ENCODE peak calls at places on chromosomes 4 and X, in nine cellular contexts. S, T, Y, K, N, G, U, H and J are unnamed samples.

GRCh38 chrX:47226071-47226470 is 6.7 kb upstream of the USP11 start:
- DNase-seq in G (no peak), T (no peak), H (no peak), Y (peak), S (no peak), U (no peak), K (no peak), N (no peak), J (no peak)

GRCh38 chrX:152817082-152817744 is 13.3 kb downstream of the CETN2 start:
- DNase-seq in S (peak), T (peak), K (no peak), Y (no peak), U (no peak), N (peak), G (peak), H (peak), J (no peak)

GRCh38 chrX:153692003-153692402 is 4.3 kb downstream of the SLC6A8 start:
- DNase-seq in K (no peak), T (no peak), U (no peak), Y (no peak), S (no peak), G (no peak), N (no peak), H (no peak), J (no peak)

GRCh38 chr4:78602334-78602733 is 50.8 kb downstream of the ANXA3 start:
- DNase-seq in K (no peak), N (no peak), S (no peak), Y (no peak), U (no peak), H (no peak), T (no peak), G (no peak), J (no peak)

GRCh38 chr4:87491436-87491835 is 37.7 kb downstream of the SPARCL1 start:
- DNase-seq in G (no peak), S (no peak), T (no peak), U (no peak), N (no peak), H (no peak), Y (no peak), K (no peak), J (no peak)

GRCh38 chr4:24810016-24810415 is 14.6 kb downstream of the SOD3 start:
- DNase-seq in N (no peak), S (peak), G (no peak), U (no peak), K (no peak), H (no peak), Y (no peak), T (peak), J (no peak)

GRCh38 chr4:61489927-61490326 is 289.8 kb downstream of the ADGRL3 start:
- DNase-seq in S (no peak), T (no peak), U (no peak), G (no peak), N (no peak), H (no peak), Y (no peak), K (no peak), J (no peak)

GRCh38 chr4:54961357-54961975 is 163.9 kb downstream of the KDR start:
- DNase-seq in S (peak), N (no peak), T (no peak), U (no peak), K (peak), Y (no peak), H (peak), G (no peak), J (no peak)

GRCh38 chr4:94870151-94870550 is 112.4 kb downstream of the BMPR1B start:
- DNase-seq in N (no peak), H (no peak), G (peak), S (no peak), Y (no peak), T (no peak), K (no peak), U (no peak), J (no peak)

GRCh38 chr4:147678796-147679549 is 5.0 kb downstream of the PRMT9 start:
- DNase-seq in H (no peak), S (no peak), T (no peak), N (peak), G (peak), U (no peak), Y (no peak), K (no peak), J (no peak)

GRCh38 chr4:65050786-65051185 is 619.5 kb downstream of the EPHA5 start:
- DNase-seq in T (no peak), H (no peak), K (no peak), U (no peak), G (peak), Y (no peak), S (no peak), N (no peak), J (no peak)

GRCh38 chr4:173584506-173584905 is 54.5 kb upstream of the HAND2 start:
- DNase-seq in G (no peak), Y (no peak), U (no peak), T (no peak), S (no peak), K (no peak), H (no peak), N (no peak), J (no peak)

GRCh38 chrX:101595739-101596419 is 21.9 kb downstream of the ARMCX6 start:
- DNase-seq in G (peak), K (peak), S (peak), N (peak), T (peak), U (no peak), Y (no peak), H (peak), J (peak)

GRCh38 chr4:168585168-168586091 is 88.6 kb downstream of the PALLD start:
- DNase-seq in H (peak), T (peak), N (peak), S (peak), K (peak), U (peak), Y (peak), G (peak), J (peak)

GRCh38 chrX:88024022-88024421 is 506.4 kb downstream of the KLHL4 start:
- DNase-seq in T (no peak), N (no peak), K (no peak), G (no peak), H (no peak), Y (no peak), S (no peak), U (no peak), J (no peak)

GRCh38 chrX:19019996-19020395 is 36.1 kb upstream of the PHKA2 start:
- DNase-seq in G (no peak), N (no peak), T (no peak), S (no peak), U (no peak), H (no peak), Y (no peak), K (no peak), J (no peak)

GRCh38 chr4:113835005-113835404 is 73.5 kb upstream of the CAMK2D start:
- DNase-seq in U (no peak), H (no peak), G (no peak), S (peak), Y (no peak), K (no peak), T (no peak), N (no peak), J (no peak)

GRCh38 chr4:54005475-54005874 is 58.9 kb downstream of the CHIC2 start:
- DNase-seq in H (no peak), S (no peak), K (no peak), Y (no peak), N (no peak), G (no peak), U (no peak), T (no peak), J (no peak)

GRCh38 chr4:89995006-89995405 is 100.4 kb downstream of the MMRN1 start:
- DNase-seq in H (no peak), U (no peak), T (no peak), Y (no peak), S (no peak), N (no peak), G (no peak), K (no peak), J (no peak)

GRCh38 chr4:185597532-185598188 is 62.4 kb upstream of the PDLIM3 start:
- DNase-seq in G (peak), H (peak), N (peak), S (peak), K (peak), Y (peak), T (peak), U (peak), J (peak)

GRCh38 chr4:13543648-13544555 is at the start of gene NKX3-2:
- DNase-seq in N (no peak), S (no peak), T (no peak), Y (no peak), K (peak), U (no peak), H (peak), G (no peak), J (peak)

GRCh38 chr4:15001248-15001824 is 945 bp upstream of the CPEB2 start:
- DNase-seq in G (peak), Y (peak), U (peak), T (peak), N (peak), H (peak), S (peak), K (peak), J (peak)

GRCh38 chrX:13927175-13927574 is 102.5 kb downstream of the GEMIN8 start:
- DNase-seq in Y (no peak), U (no peak), S (no peak), H (no peak), T (no peak), G (no peak), K (no peak), N (no peak), J (no peak)

GRCh38 chrX:13923289-13923688 is 106.4 kb upstream of the GPM6B start:
- DNase-seq in Y (no peak), U (no peak), S (no peak), N (no peak), G (no peak), K (no peak), T (no peak), H (no peak), J (no peak)

GRCh38 chrX:13923845-13924244 is 105.8 kb downstream of the GEMIN8 start:
- DNase-seq in S (peak), T (no peak), H (no peak), G (no peak), Y (no peak), N (no peak), K (no peak), U (no peak), J (no peak)
- TF ChIP-seq CTCF in S (peak), T (no peak), H (no peak), G (no peak), Y (no peak), N (no peak), K (no peak), U (no peak), J (no peak)

GRCh38 chr4:107792691-107793090 is 32.0 kb upstream of the SGMS2 start:
- DNase-seq in N (no peak), U (no peak), H (no peak), K (no peak), G (no peak), S (no peak), T (no peak), Y (no peak), J (no peak)
- TF ChIP-seq CTCF in N (no peak), U (no peak), H (no peak), K (no peak), G (no peak), S (no peak), T (no peak), Y (no peak), J (no peak)

GRCh38 chrX:63050225-63050624 is 300.9 kb downstream of the SPIN4 start:
- DNase-seq in Y (no peak), T (no peak), H (no peak), K (peak), N (no peak), S (peak), U (no peak), G (peak), J (no peak)
- TF ChIP-seq CTCF in Y (no peak), T (no peak), H (no peak), K (no peak), N (no peak), S (no peak), U (no peak), G (peak), J (no peak)

GRCh38 chrX:120629667-120630537 is at the start of gene C1GALT1C1:
- DNase-seq in Y (peak), T (peak), H (peak), S (peak), U (peak), G (peak), K (peak), N (peak), J (peak)
- TF ChIP-seq CTCF in Y (no peak), T (no peak), H (no peak), S (no peak), U (no peak), G (no peak), K (no peak), N (no peak), J (no peak)

GRCh38 chr4:183158062-183158461 is 59.0 kb downstream of the WWC2 start:
- DNase-seq in H (no peak), U (no peak), Y (no peak), N (no peak), K (no peak), T (no peak), G (no peak), S (peak), J (no peak)

GRCh38 chr4:183153190-183153916 is 54.3 kb downstream of the WWC2 start:
- DNase-seq in G (no peak), U (no peak), T (no peak), S (no peak), Y (no peak), H (no peak), N (no peak), K (no peak), J (no peak)

GRCh38 chr4:183155450-183156184 is 56.6 kb downstream of the WWC2 start:
- DNase-seq in N (no peak), K (no peak), S (no peak), H (no peak), T (no peak), G (no peak), U (no peak), Y (no peak), J (no peak)

GRCh38 chr4:183154701-183155391 is 55.8 kb downstream of the WWC2 start:
- DNase-seq in Y (no peak), K (no peak), N (no peak), S (no peak), G (no peak), T (no peak), H (peak), U (no peak), J (no peak)

DNA sequence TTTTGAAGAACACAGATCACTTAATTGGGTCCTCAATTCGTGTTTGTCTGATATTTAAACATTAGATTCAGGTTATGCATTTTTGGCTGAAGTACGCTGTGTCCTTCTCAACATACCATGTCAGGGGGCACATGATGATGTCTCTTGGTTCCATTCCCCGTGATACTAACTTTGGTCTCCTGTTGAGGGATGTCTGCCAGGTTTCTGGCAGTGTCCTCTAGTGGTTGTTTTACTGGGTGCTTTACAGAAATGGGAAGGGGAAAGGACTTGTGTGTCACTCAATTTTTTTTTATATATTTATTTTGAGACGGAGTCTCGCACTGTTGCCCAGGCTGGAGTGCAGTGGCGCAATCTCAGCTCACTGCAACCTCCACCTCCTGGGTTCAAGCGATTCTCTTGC is 58.2 kb downstream of the WWC2 start:
- DNase-seq in Y (no peak), U (no peak), G (no peak), T (no peak), H (no peak), K (no peak), N (no peak), S (no peak), J (no peak)
- TF ChIP-seq CTCF in Y (no peak), U (no peak), G (no peak), T (no peak), H (no peak), K (no peak), N (no peak), S (no peak), J (no peak)

GRCh38 chr4:116839826-116840225 is 245.6 kb downstream of the TRAM1L1 start:
- DNase-seq in U (no peak), S (no peak), K (no peak), G (no peak), T (no peak), Y (no peak), H (no peak), N (no peak), J (no peak)
- TF ChIP-seq CTCF in U (no peak), S (no peak), K (no peak), G (no peak), T (no peak), Y (no peak), H (no peak), N (no peak), J (no peak)

GRCh38 chr4:149549911-149550310 is 265.7 kb downstream of the IQCM start:
- DNase-seq in H (peak), S (peak), G (no peak), Y (no peak), N (no peak), T (no peak), U (no peak), K (no peak), J (no peak)
- TF ChIP-seq CTCF in H (peak), S (peak), G (no peak), Y (no peak), N (no peak), T (no peak), U (no peak), K (no peak), J (no peak)